ENCODE peak calls at places on chromosomes 4 and X, in four cellular contexts. One of them, this sample, is unnamed.

GRCh38 chrX:154051210-154051810 is 31.6 kb upstream of the IRAK1 start:
- DNase-seq in HCT116: peak
- DNase-seq in uterus: peak
- DNase-seq in Panc1: peak
- DNase-seq in this sample: peak

GRCh38 chr4:151316645-151317044 is 8.8 kb downstream of the SH3D19 start:
- DNase-seq in uterus: no peak
- DNase-seq in Panc1: no peak
- DNase-seq in HCT116: no peak
- DNase-seq in this sample: no peak

GRCh38 chr4:104693601-104694201 is 199.0 kb upstream of the CXXC4 start:
- DNase-seq in HCT116: peak
- DNase-seq in uterus: no peak
- DNase-seq in Panc1: no peak
- DNase-seq in this sample: peak

GRCh38 chr4:155809835-155810234 is 51.0 kb downstream of the GUCY1B1 start:
- DNase-seq in uterus: no peak
- DNase-seq in Panc1: peak
- DNase-seq in HCT116: peak
- DNase-seq in this sample: peak

GRCh38 chrX:42495139-42495538 is 282.8 kb downstream of the PPP1R2C start:
- DNase-seq in uterus: no peak
- DNase-seq in Panc1: no peak
- DNase-seq in HCT116: no peak
- DNase-seq in this sample: no peak

GRCh38 chr4:655735-656151 is 18.3 kb downstream of the ATP5ME start:
- DNase-seq in Panc1: no peak
- DNase-seq in uterus: no peak
- DNase-seq in HCT116: no peak
- DNase-seq in this sample: no peak

GRCh38 chrX:133435544-133436124 is 20.3 kb upstream of the GPC4 start:
- DNase-seq in HCT116: no peak
- DNase-seq in uterus: no peak
- DNase-seq in Panc1: no peak
- DNase-seq in this sample: no peak

GRCh38 chr4:49221209-49221608 is 235.1 kb downstream of the CWH43 start:
- DNase-seq in uterus: no peak
- DNase-seq in HCT116: no peak
- DNase-seq in Panc1: no peak
- DNase-seq in this sample: no peak

DNA sequence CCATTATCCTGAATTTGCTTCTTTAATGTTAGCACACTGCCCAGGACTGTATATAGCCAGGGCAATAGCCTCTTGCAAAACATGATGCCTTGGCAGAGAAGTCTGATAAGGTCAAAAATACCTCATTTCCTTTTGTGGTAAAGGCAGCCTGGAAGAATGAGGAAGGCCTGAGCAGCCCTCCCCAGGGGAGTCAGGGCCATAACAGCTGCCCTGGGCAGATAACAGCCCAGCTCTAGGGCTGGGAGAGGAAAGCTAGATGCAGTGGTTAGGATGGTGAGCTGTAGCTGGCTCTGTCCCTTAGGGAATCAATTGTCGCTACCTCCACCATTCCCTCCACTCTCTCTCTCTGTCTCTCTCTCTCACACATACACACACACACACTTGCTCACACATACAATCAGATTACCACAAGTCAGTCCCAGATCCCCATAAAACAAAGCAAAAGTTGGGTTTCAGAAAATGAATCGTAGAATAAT is 29.2 kb downstream of the EFHC2 start:
- DNase-seq in Panc1: no peak
- DNase-seq in uterus: no peak
- DNase-seq in HCT116: no peak
- DNase-seq in this sample: peak
- H3K27ac ChIP-seq in Panc1: no peak
- H3K27ac ChIP-seq in uterus: no peak
- H3K27ac ChIP-seq in HCT116: no peak
- H3K27ac ChIP-seq in this sample: peak

GRCh38 chr4:53192017-53192416 is 173.8 kb downstream of the SCFD2 start:
- DNase-seq in Panc1: no peak
- DNase-seq in uterus: no peak
- DNase-seq in HCT116: no peak
- DNase-seq in this sample: no peak

GRCh38 chr4:53185853-53186590 is 179.8 kb downstream of the SCFD2 start:
- DNase-seq in HCT116: no peak
- DNase-seq in Panc1: no peak
- DNase-seq in uterus: no peak
- DNase-seq in this sample: no peak

GRCh38 chr4:53186714-53187358 is 179.0 kb downstream of the SCFD2 start:
- DNase-seq in Panc1: no peak
- DNase-seq in HCT116: no peak
- DNase-seq in uterus: no peak
- DNase-seq in this sample: no peak

GRCh38 chr4:53192496-53192895 is 173.4 kb downstream of the SCFD2 start:
- DNase-seq in Panc1: no peak
- DNase-seq in HCT116: no peak
- DNase-seq in uterus: no peak
- DNase-seq in this sample: no peak

DNA sequence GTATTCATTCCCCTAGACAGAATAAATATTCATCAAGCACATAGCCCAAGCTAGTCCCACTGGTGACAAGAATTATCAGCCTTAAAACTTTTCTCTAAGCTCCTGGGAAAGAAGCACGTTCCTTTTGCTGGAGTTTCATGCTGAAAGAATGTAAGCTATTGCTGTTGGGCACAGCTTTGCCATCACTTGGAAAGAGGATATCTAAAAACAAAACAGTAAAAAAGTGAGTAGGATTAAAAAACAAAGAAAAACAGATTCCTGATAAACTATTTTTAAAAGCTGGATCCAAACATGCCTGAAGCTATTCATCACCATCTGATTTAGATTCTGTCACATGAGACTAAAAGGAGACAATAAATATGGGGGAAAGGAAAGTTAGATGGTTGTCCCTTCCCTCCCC is 176.8 kb downstream of the SCFD2 start:
- DNase-seq in uterus: no peak
- DNase-seq in HCT116: no peak
- DNase-seq in Panc1: no peak
- DNase-seq in this sample: peak
- H3K27ac ChIP-seq in uterus: no peak
- H3K27ac ChIP-seq in HCT116: no peak
- H3K27ac ChIP-seq in Panc1: no peak
- H3K27ac ChIP-seq in this sample: no peak

GRCh38 chrX:5810636-5811035 is 418.0 kb downstream of the NLGN4X start:
- DNase-seq in uterus: no peak
- DNase-seq in Panc1: no peak
- DNase-seq in HCT116: no peak
- DNase-seq in this sample: no peak
- H3K27ac ChIP-seq in uterus: no peak
- H3K27ac ChIP-seq in Panc1: no peak
- H3K27ac ChIP-seq in HCT116: no peak
- H3K27ac ChIP-seq in this sample: no peak

GRCh38 chr4:69051576-69051943 is 44.7 kb upstream of the UGT2B7 start:
- DNase-seq in Panc1: no peak
- DNase-seq in HCT116: no peak
- DNase-seq in uterus: no peak
- DNase-seq in this sample: no peak

GRCh38 chr4:69057620-69058409 is 38.5 kb upstream of the UGT2B7 start:
- DNase-seq in Panc1: no peak
- DNase-seq in uterus: no peak
- DNase-seq in HCT116: no peak
- DNase-seq in this sample: peak

GRCh38 chr4:69058410-69059059 is 37.7 kb upstream of the UGT2B7 start:
- DNase-seq in uterus: no peak
- DNase-seq in Panc1: no peak
- DNase-seq in HCT116: no peak
- DNase-seq in this sample: no peak

GRCh38 chr4:69056921-69057562 is 39.2 kb upstream of the UGT2B7 start:
- DNase-seq in Panc1: no peak
- DNase-seq in uterus: no peak
- DNase-seq in HCT116: no peak
- DNase-seq in this sample: peak

GRCh38 chr4:69054578-69055200 is 41.6 kb upstream of the UGT2B7 start:
- DNase-seq in HCT116: peak
- DNase-seq in uterus: no peak
- DNase-seq in Panc1: peak
- DNase-seq in this sample: peak
- H3K27ac ChIP-seq in HCT116: no peak
- H3K27ac ChIP-seq in uterus: no peak
- H3K27ac ChIP-seq in Panc1: no peak
- H3K27ac ChIP-seq in this sample: no peak

GRCh38 chrX:134619838-134620237 is 38.4 kb downstream of the PLAC1 start:
- DNase-seq in Panc1: peak
- DNase-seq in uterus: no peak
- DNase-seq in HCT116: no peak
- DNase-seq in this sample: no peak

GRCh38 chrX:134622813-134623185 is 35.5 kb downstream of the PLAC1 start:
- DNase-seq in HCT116: no peak
- DNase-seq in Panc1: no peak
- DNase-seq in uterus: no peak
- DNase-seq in this sample: no peak

GRCh38 chrX:134624046-134624430 is 34.2 kb downstream of the PLAC1 start:
- DNase-seq in uterus: no peak
- DNase-seq in HCT116: no peak
- DNase-seq in Panc1: no peak
- DNase-seq in this sample: no peak

GRCh38 chrX:134623293-134624045 is 34.8 kb downstream of the PLAC1 start:
- DNase-seq in Panc1: no peak
- DNase-seq in HCT116: no peak
- DNase-seq in uterus: no peak
- DNase-seq in this sample: peak

GRCh38 chrX:134622056-134622812 is 36.0 kb downstream of the PLAC1 start:
- DNase-seq in HCT116: peak
- DNase-seq in Panc1: peak
- DNase-seq in uterus: no peak
- DNase-seq in this sample: peak
- H3K27ac ChIP-seq in HCT116: no peak
- H3K27ac ChIP-seq in Panc1: peak
- H3K27ac ChIP-seq in uterus: no peak
- H3K27ac ChIP-seq in this sample: no peak

GRCh38 chr4:8201341-8201781 is 2.3 kb downstream of the SH3TC1 start:
- DNase-seq in Panc1: no peak
- DNase-seq in uterus: no peak
- DNase-seq in HCT116: no peak
- DNase-seq in this sample: peak
- H3K27ac ChIP-seq in Panc1: no peak
- H3K27ac ChIP-seq in uterus: no peak
- H3K27ac ChIP-seq in HCT116: no peak
- H3K27ac ChIP-seq in this sample: no peak

GRCh38 chrX:79366556-79366887 is 612 bp downstream of the ITM2A start:
- DNase-seq in Panc1: no peak
- DNase-seq in HCT116: no peak
- DNase-seq in uterus: peak
- DNase-seq in this sample: no peak

GRCh38 chrX:79366888-79367749 is at the start of gene ITM2A:
- DNase-seq in HCT116: no peak
- DNase-seq in Panc1: no peak
- DNase-seq in uterus: peak
- DNase-seq in this sample: peak

GRCh38 chrX:79364306-79364705 is 2.8 kb downstream of the ITM2A start:
- DNase-seq in Panc1: no peak
- DNase-seq in uterus: no peak
- DNase-seq in HCT116: no peak
- DNase-seq in this sample: no peak

GRCh38 chrX:79365591-79365990 is 1.5 kb downstream of the ITM2A start:
- DNase-seq in HCT116: no peak
- DNase-seq in Panc1: no peak
- DNase-seq in uterus: no peak
- DNase-seq in this sample: no peak

GRCh38 chrX:79361192-79361870 is 5.8 kb downstream of the ITM2A start:
- DNase-seq in uterus: no peak
- DNase-seq in Panc1: no peak
- DNase-seq in HCT116: no peak
- DNase-seq in this sample: no peak
- H3K27ac ChIP-seq in uterus: no peak
- H3K27ac ChIP-seq in Panc1: no peak
- H3K27ac ChIP-seq in HCT116: no peak
- H3K27ac ChIP-seq in this sample: no peak

DNA sequence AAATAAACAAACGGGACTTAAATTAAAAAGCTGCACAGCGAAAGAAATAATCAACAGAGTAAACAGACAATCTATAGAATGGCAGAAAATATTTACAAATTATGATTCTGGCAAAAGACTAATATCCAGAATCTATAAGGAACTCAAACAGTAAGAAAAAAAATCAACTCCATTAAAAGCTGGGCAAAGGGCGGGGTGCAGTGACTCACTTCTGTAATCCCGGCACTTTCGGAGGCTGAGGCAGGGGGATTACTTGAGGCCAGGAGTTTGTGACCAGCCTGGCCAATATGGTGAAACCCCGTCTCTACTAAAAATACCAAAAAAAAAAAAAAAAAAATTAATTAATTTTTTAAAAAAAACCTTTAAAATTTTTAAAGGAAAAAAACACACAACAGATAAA is 109.0 kb downstream of the ATP11C start:
- DNase-seq in HCT116: no peak
- DNase-seq in uterus: no peak
- DNase-seq in Panc1: no peak
- DNase-seq in this sample: peak
- H3K27ac ChIP-seq in HCT116: no peak
- H3K27ac ChIP-seq in uterus: no peak
- H3K27ac ChIP-seq in Panc1: no peak
- H3K27ac ChIP-seq in this sample: no peak

DNA sequence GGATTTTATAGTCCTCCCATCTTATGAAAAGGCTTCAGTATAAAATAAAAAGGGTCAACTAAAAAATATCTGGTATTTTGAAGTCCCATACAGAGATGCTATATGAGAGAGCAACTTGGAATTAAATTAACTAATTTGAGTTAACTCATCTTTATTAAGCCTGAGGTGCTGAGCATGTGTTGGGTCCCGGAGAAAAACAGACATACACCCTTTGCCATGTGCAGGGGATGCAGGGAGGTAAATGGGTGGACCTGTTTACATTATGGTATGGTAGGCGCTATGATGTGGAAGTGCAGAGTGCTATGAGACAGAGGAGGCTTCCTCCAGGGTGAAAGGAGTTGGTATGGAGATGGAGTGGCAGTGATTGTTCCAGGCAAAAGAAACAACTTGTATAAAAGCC is 151.8 kb downstream of the RASL11B start:
- DNase-seq in uterus: no peak
- DNase-seq in HCT116: no peak
- DNase-seq in Panc1: no peak
- DNase-seq in this sample: no peak
- H3K27ac ChIP-seq in uterus: peak
- H3K27ac ChIP-seq in HCT116: no peak
- H3K27ac ChIP-seq in Panc1: no peak
- H3K27ac ChIP-seq in this sample: no peak

This sample was measured in cardiac muscle cell.